ENCODE peak calls at places on chromosomes 16 and 17, in six cellular contexts. X is PC-3; P is activated naive CD4-positive, alpha-beta T cell treated with Interleukin-2 at 50 U/mL for 16 hours; D is islet precursor cell; Q is CD4-positive, alpha-beta memory T cell; Y is heart left ventricle. F is an unnamed sample.

GRCh38 chr17:6910987-6911603 is 79.6 kb upstream of the TEKT1 start:
- DNase-seq in X (peak; percentile 64), P (no peak), D (no peak), Q (peak; percentile 49), Y (no peak), F (peak; percentile 51)

GRCh38 chr17:79011451-79012147 is 2.0 kb upstream of the CANT1 start:
- DNase-seq in X (peak; percentile 97), P (no peak), D (peak; percentile 77), Q (no peak), Y (no peak), F (peak; percentile 91)

GRCh38 chr16:72963921-72964320 is 84.0 kb downstream of the ZFHX3 start:
- DNase-seq in X (no peak), P (no peak), D (peak; percentile 67), Q (no peak), Y (no peak), F (no peak)

GRCh38 chr17:17363638-17364337 is 60.6 kb downstream of the NT5M start:
- DNase-seq in X (no peak), P (no peak), D (peak; percentile 54), Q (no peak), Y (no peak), F (no peak)

GRCh38 chr17:30278032-30278431 is 13.7 kb downstream of the BLMH start:
- DNase-seq in X (peak; percentile 9), P (no peak), D (peak; percentile 64), Q (peak; percentile 2), Y (no peak), F (peak; percentile 12)

GRCh38 chr16:68285683-68286082 is 21.4 kb downstream of the SLC7A6 start:
- DNase-seq in X (no peak), P (no peak), D (no peak), Q (no peak), Y (no peak), F (no peak)

GRCh38 chr17:75317671-75318070 is 28.4 kb upstream of the SLC25A19 start:
- DNase-seq in X (no peak), P (no peak), D (no peak), Q (no peak), Y (no peak), F (no peak)

GRCh38 chr16:26765087-26765486 is 301.6 kb upstream of the C16orf82 start:
- DNase-seq in X (no peak), P (no peak), D (peak; percentile 50), Q (no peak), Y (no peak), F (no peak)

GRCh38 chr16:518858-519257 is 8.7 kb upstream of the CAPN15 start:
- DNase-seq in X (no peak), P (no peak), D (no peak), Q (no peak), Y (no peak), F (no peak)

GRCh38 chr17:31492880-31493655 is 101.6 kb downstream of the RAB11FIP4 start:
- DNase-seq in X (no peak), P (peak; percentile 84), D (no peak), Q (no peak), Y (peak; percentile 45), F (no peak)

GRCh38 chr16:30982548-30983288 is 2.3 kb upstream of the HSD3B7 start:
- DNase-seq in X (no peak), P (no peak), D (no peak), Q (no peak), Y (no peak), F (no peak)

GRCh38 chr17:34750004-34750403 is 170.6 kb downstream of the TMEM132E start:
- DNase-seq in X (no peak), P (no peak), D (peak; percentile 51), Q (no peak), Y (no peak), F (no peak)

GRCh38 chr17:63592797-63593196 is 7.9 kb upstream of the TACO1 start:
- DNase-seq in X (no peak), P (no peak), D (no peak), Q (no peak), Y (no peak), F (no peak)

GRCh38 chr17:36665417-36665816 is 64.0 kb downstream of the MRM1 start:
- DNase-seq in X (peak; percentile 9), P (no peak), D (peak; percentile 90), Q (no peak), Y (no peak), F (peak; percentile 37)

GRCh38 chr17:37088459-37088858 is 139.7 kb downstream of the AATF start:
- DNase-seq in X (peak; percentile 14), P (no peak), D (no peak), Q (peak; percentile 45), Y (no peak), F (peak; percentile 69)

GRCh38 chr16:89913408-89914387 is 5.0 kb upstream of the MC1R start:
- DNase-seq in X (no peak), P (no peak), D (no peak), Q (no peak), Y (no peak), F (no peak)

GRCh38 chr17:10605221-10605783 is 51.8 kb downstream of the MYH3 start:
- DNase-seq in X (no peak), P (no peak), D (no peak), Q (no peak), Y (no peak), F (no peak)

GRCh38 chr17:13114601-13115024 is 96.8 kb upstream of the ELAC2 start:
- DNase-seq in X (peak; percentile 71), P (no peak), D (peak; percentile 92), Q (no peak), Y (peak; percentile 22), F (no peak)

GRCh38 chr16:70160388-70160787 is 13.2 kb upstream of the CLEC18C start:
- DNase-seq in X (no peak), P (no peak), D (no peak), Q (no peak), Y (no peak), F (no peak)

GRCh38 chr17:61502292-61502691 is 50.1 kb downstream of the TBX4 start:
- DNase-seq in X (no peak), P (no peak), D (no peak), Q (no peak), Y (no peak), F (no peak)

GRCh38 chr17:72705905-72706395 is 386.5 kb downstream of the SLC39A11 start:
- DNase-seq in X (no peak), P (no peak), D (no peak), Q (no peak), Y (no peak), F (peak; percentile 77)

F was measured in bronchial epithelial cell.